ENCODE peak calls at places on chromosomes 6 and 20, in ten cellular contexts. R is fibroblast of mammary gland; Z is progenitor cell of endocrine pancreas; Y is A549; I is anterior cingulate cortex; U is renal cortical epithelial cell; B is stimulated activated CD4-positive, alpha-beta T cell treated with anti-CD3 and anti-CD28 coated beads, Interleukin-2, amount 100 ng/mL, for 48 hours; F is posterior cingulate gyrus; K is GM13977; W is HEK293T. G is an unnamed sample.

GRCh38 chr20:48734104-48734749 is 93.6 kb downstream of the PREX1 start:
- DNase-seq in R (no peak), F (peak), B (no peak), U (no peak), Z (no peak), Y (no peak), K (no peak), I (no peak), W (no peak), G (no peak)

GRCh38 chr6:20876016-20876415 is 341.8 kb downstream of the CDKAL1 start:
- DNase-seq in Z (no peak), I (no peak), R (peak), B (no peak), W (no peak), K (no peak), F (no peak), Y (peak), U (peak), G (no peak)

GRCh38 chr6:129490551-129491245 is 219.3 kb downstream of the ARHGAP18 start:
- DNase-seq in I (no peak), K (peak), U (peak), B (peak), R (peak), W (no peak), Z (no peak), Y (peak), F (no peak), G (peak)

GRCh38 chr6:28537509-28538140 is 11.9 kb downstream of the GPX5 start:
- DNase-seq in F (no peak), W (no peak), B (peak), Z (no peak), R (peak), Y (peak), K (no peak), U (no peak), I (no peak), G (no peak)

GRCh38 chr20:38418509-38419204 is 16.5 kb downstream of the SNHG17 start:
- DNase-seq in U (peak), R (peak), Y (no peak), K (no peak), Z (no peak), B (no peak), F (peak), I (peak), W (no peak), G (no peak)

GRCh38 chr6:90940812-90941481 is 354.1 kb upstream of the MAP3K7 start:
- DNase-seq in U (peak), B (no peak), I (no peak), Z (no peak), Y (peak), K (peak), W (peak), F (no peak), R (peak), G (peak)

GRCh38 chr6:95364016-95364604 is 213.2 kb upstream of the MANEA start:
- DNase-seq in Z (no peak), U (peak), F (no peak), R (peak), K (peak), I (no peak), Y (peak), B (no peak), W (peak), G (peak)

GRCh38 chr6:24428615-24429014 is 25.9 kb downstream of the MRS2 start:
- DNase-seq in Y (peak), K (no peak), Z (no peak), U (no peak), R (peak), B (no peak), W (no peak), F (no peak), I (no peak), G (no peak)

GRCh38 chr20:56259948-56260347 is 11.4 kb downstream of the MC3R start:
- DNase-seq in U (no peak), K (no peak), Z (no peak), F (no peak), I (no peak), Y (no peak), R (no peak), W (no peak), B (no peak), G (no peak)

GRCh38 chr6:83185096-83185495 is 8.0 kb downstream of the PGM3 start:
- DNase-seq in F (no peak), R (no peak), U (no peak), K (no peak), Y (no peak), Z (no peak), I (no peak), B (no peak), W (no peak), G (no peak)

GRCh38 chr20:51712501-51713212 is 55.5 kb downstream of the ATP9A start:
- DNase-seq in K (no peak), Z (no peak), F (no peak), W (peak), R (peak), Y (peak), U (peak), B (no peak), I (peak), G (peak)

GRCh38 chr6:16236648-16237199 is 1.7 kb upstream of the GMPR start:
- DNase-seq in F (no peak), Z (no peak), Y (no peak), I (no peak), K (peak), U (peak), W (no peak), R (peak), B (no peak), G (no peak)

GRCh38 chr6:16720861-16721260 is 40.4 kb downstream of the ATXN1 start:
- DNase-seq in R (no peak), W (no peak), B (no peak), Z (no peak), Y (no peak), U (no peak), I (no peak), K (no peak), F (no peak), G (no peak)

GRCh38 chr6:107304421-107305025 is 154.8 kb downstream of the PDSS2 start:
- DNase-seq in Y (no peak), I (no peak), K (no peak), R (peak), B (peak), F (no peak), U (peak), Z (no peak), W (no peak), G (no peak)

GRCh38 chr6:20178327-20178726 is 33.9 kb downstream of the MBOAT1 start:
- DNase-seq in B (no peak), K (no peak), R (no peak), W (no peak), U (no peak), Y (no peak), Z (no peak), I (no peak), F (no peak), G (no peak)

GRCh38 chr20:47675190-47676142 is 109.8 kb downstream of the SULF2 start:
- DNase-seq in W (no peak), Z (no peak), K (no peak), R (no peak), B (no peak), I (no peak), U (no peak), Y (no peak), F (no peak), G (peak)

GRCh38 chr20:18443841-18444240 is 23.0 kb downstream of the DZANK1 start:
- DNase-seq in U (no peak), R (peak), Y (no peak), F (no peak), I (no peak), Z (no peak), W (no peak), B (no peak), K (no peak), G (no peak)

GRCh38 chr20:750801-751200 is 17.5 kb downstream of the SLC52A3 start:
- DNase-seq in I (no peak), W (no peak), B (no peak), F (peak), R (peak), U (peak), Y (peak), K (no peak), Z (no peak), G (no peak)

GRCh38 chr6:75581231-75581630 is 20.4 kb upstream of the SENP6 start:
- DNase-seq in F (no peak), Y (no peak), W (no peak), Z (no peak), K (no peak), R (no peak), U (no peak), I (no peak), B (no peak), G (no peak)

GRCh38 chr6:165986647-165987482 is 180.8 kb downstream of the TBXT start:
- DNase-seq in R (peak), Y (peak), W (peak), U (no peak), K (no peak), Z (no peak), B (no peak), I (no peak), F (peak), G (no peak)

GRCh38 chr20:36339646-36340592 is 33.8 kb downstream of the DLGAP4 start:
- DNase-seq in B (no peak), Y (no peak), R (no peak), I (no peak), F (peak), W (no peak), U (no peak), K (no peak), Z (no peak), G (no peak)

GRCh38 chr6:154488802-154489437 is 21.6 kb downstream of the CNKSR3 start:
- DNase-seq in U (peak), Z (no peak), F (no peak), R (peak), Y (no peak), I (no peak), K (no peak), B (no peak), W (no peak), G (no peak)

GRCh38 chr20:63053430-63054102 is 46.8 kb upstream of the BHLHE23 start:
- DNase-seq in K (no peak), W (no peak), R (no peak), F (no peak), B (no peak), I (no peak), U (no peak), Y (no peak), Z (no peak), G (no peak)

GRCh38 chr6:99241905-99242534 is 107.5 kb downstream of the FAXC start:
- DNase-seq in I (peak), F (no peak), W (peak), Z (no peak), U (peak), K (peak), B (no peak), R (peak), Y (peak), G (peak)

GRCh38 chr20:11544029-11544678 is 373.5 kb upstream of the BTBD3 start:
- DNase-seq in Z (peak), F (no peak), R (peak), W (peak), K (peak), B (no peak), Y (peak), U (peak), I (peak), G (peak)

GRCh38 chr6:80742481-80742880 is 636.0 kb downstream of the BCKDHB start:
- DNase-seq in K (no peak), Z (no peak), W (peak), I (no peak), U (peak), R (peak), Y (peak), B (no peak), F (no peak), G (peak)

GRCh38 chr6:27650620-27651370 is 177.9 kb upstream of the ZNF184 start:
- DNase-seq in B (peak), I (no peak), U (peak), W (peak), R (peak), F (no peak), Z (peak), K (peak), Y (peak), G (peak)

GRCh38 chr20:42714298-42715141 is 475.2 kb downstream of the PTPRT start:
- DNase-seq in F (no peak), Y (no peak), U (no peak), R (no peak), I (no peak), B (no peak), W (no peak), K (no peak), Z (no peak), G (no peak)

GRCh38 chr6:133888931-133889556 is at the start of gene TCF21:
- DNase-seq in Z (no peak), W (no peak), I (no peak), Y (no peak), F (no peak), B (no peak), U (peak), R (no peak), K (no peak), G (no peak)

GRCh38 chr6:75436869-75437268 is 56.7 kb downstream of the FILIP1 start:
- DNase-seq in U (no peak), B (no peak), Z (no peak), Y (no peak), R (peak), W (no peak), K (no peak), F (peak), I (no peak), G (no peak)

GRCh38 chr20:56091635-56092180 is 86.4 kb upstream of the CBLN4 start:
- DNase-seq in F (peak), Y (no peak), Z (no peak), K (no peak), R (no peak), I (no peak), W (no peak), U (peak), B (no peak), G (no peak)

G was measured in HepG2.